ENCODE peak calls at places on chromosome 15, in four cellular contexts. P is SK-N-DZ, R is iPS-NIHi11, Y is psoas muscle. E is an unnamed sample.

GRCh38 chr15:69826818-69827174 is 270.9 kb downstream of the TLE3 start:
- DNase-seq in R (no peak), Y (no peak), P (no peak), E (no peak)

GRCh38 chr15:38843736-38844590 is 279.3 kb upstream of the RASGRP1 start:
- DNase-seq in P (no peak), R (no peak), Y (no peak), E (no peak)

GRCh38 chr15:40906947-40907802 is 12.9 kb downstream of the VPS18 start:
- DNase-seq in P (no peak), Y (peak), R (no peak), E (no peak)

GRCh38 chr15:77762747-77763146 is 130.0 kb upstream of the LINGO1 start:
- DNase-seq in Y (no peak), R (no peak), P (no peak), E (no peak)

GRCh38 chr15:79858469-79858868 is 38.3 kb downstream of the MTHFS start:
- DNase-seq in Y (no peak), R (no peak), P (no peak), E (no peak)

GRCh38 chr15:37872661-37873060 is 61.8 kb upstream of the TMCO5A start:
- DNase-seq in P (no peak), Y (no peak), R (no peak), E (no peak)

GRCh38 chr15:28876131-28876844 is 9.5 kb upstream of the APBA2 start:
- DNase-seq in P (no peak), R (peak), Y (no peak), E (no peak)

GRCh38 chr15:28014623-28015200 is 84.4 kb downstream of the OCA2 start:
- DNase-seq in R (no peak), P (no peak), Y (no peak), E (no peak)

GRCh38 chr15:87871130-87871737 is 385.3 kb downstream of the NTRK3 start:
- DNase-seq in R (no peak), P (no peak), Y (no peak), E (no peak)

GRCh38 chr15:98433302-98433701 is 215.0 kb upstream of the IGF1R start:
- DNase-seq in P (no peak), Y (no peak), R (no peak), E (no peak)

GRCh38 chr15:39350785-39351184 is 230.1 kb upstream of the THBS1 start:
- DNase-seq in R (no peak), Y (no peak), P (no peak), E (no peak)

GRCh38 chr15:45128971-45129639 is 574 bp downstream of the DUOXA1 start:
- DNase-seq in P (no peak), R (no peak), Y (no peak), E (no peak)

GRCh38 chr15:100892013-100892355 is 12.4 kb downstream of the ALDH1A3 start:
- DNase-seq in Y (no peak), P (no peak), R (no peak), E (no peak)

GRCh38 chr15:69692342-69692741 is 239.7 kb downstream of the RPLP1 start:
- DNase-seq in Y (no peak), P (peak), R (no peak), E (no peak)

GRCh38 chr15:95202569-95203349 is 971.4 kb downstream of the MCTP2 start:
- DNase-seq in Y (no peak), R (no peak), P (no peak), E (no peak)

GRCh38 chr15:25335279-25335678 is 103.5 kb downstream of the UBE3A start:
- DNase-seq in P (no peak), Y (no peak), R (no peak), E (no peak)

GRCh38 chr15:28935316-28935715 is 49.5 kb downstream of the APBA2 start:
- DNase-seq in P (peak), R (peak), Y (no peak), E (no peak)

GRCh38 chr15:42143356-42143755 is 13.1 kb downstream of the PLA2G4F start:
- DNase-seq in R (no peak), Y (no peak), P (no peak), E (no peak)

E was measured in ovary.